ENCODE peak calls at places on chromosomes 1 and 21, in seven cellular contexts. O is T-cell; W is stimulated activated CD8-positive, alpha-beta memory T cell treated with anti-CD3 and anti-CD28 coated beads, Interleukin-15, amount 100 ng/mL, for 1 hour; E is T-helper 2 cell; L is activated naive CD4-positive, alpha-beta T cell treated with anti-CD3 and anti-CD28 coated beads, Interleukin-2, amount 50 U/mL, for 16 hours; Z is neuronal stem cell; F is stimulated activated CD4-positive, alpha-beta T cell treated with anti-CD3 and anti-CD28 coated beads, Interleukin-2, amount 100 ng/mL, for 24 hours. I is an unnamed sample.

GRCh38 chr21:15687208-15687607 is 42.6 kb upstream of the USP25 start:
- DNase-seq in E (no peak), F (no peak), O (no peak), L (no peak), Z (no peak), W (no peak), I (no peak)

GRCh38 chr1:115476616-115477015 is 138.6 kb upstream of the NGF start:
- DNase-seq in W (no peak), O (no peak), F (no peak), Z (no peak), E (no peak), L (no peak), I (no peak)

GRCh38 chr21:35227774-35228173 is 178.7 kb upstream of the RUNX1 start:
- DNase-seq in O (no peak), F (no peak), W (no peak), Z (no peak), E (no peak), L (no peak), I (no peak)

GRCh38 chr1:197868751-197869501 is 33.5 kb upstream of the C1orf53 start:
- DNase-seq in E (no peak), O (no peak), W (no peak), F (peak; percentile 30), L (peak; percentile 21), Z (peak; percentile 17), I (no peak)

GRCh38 chr1:108791790-108792189 is 45.3 kb downstream of the STXBP3 start:
- DNase-seq in F (no peak), L (no peak), E (no peak), O (no peak), Z (no peak), W (no peak), I (no peak)

GRCh38 chr1:78607944-78608343 is 12.3 kb upstream of the IFI44L start:
- DNase-seq in F (no peak), E (no peak), Z (no peak), O (no peak), L (no peak), W (no peak), I (no peak)

GRCh38 chr1:41574842-41575241 is 90.4 kb upstream of the EDN2 start:
- DNase-seq in O (no peak), W (no peak), F (no peak), Z (no peak), L (no peak), E (no peak), I (no peak)

GRCh38 chr1:228281631-228282328 is 73.9 kb downstream of the OBSCN start:
- DNase-seq in O (no peak), W (no peak), E (peak; percentile 7), F (no peak), Z (no peak), L (peak; percentile 8), I (no peak)

GRCh38 chr1:241916196-241916595 is 41.4 kb upstream of the BECN2 start:
- DNase-seq in F (no peak), L (no peak), E (no peak), W (no peak), Z (no peak), O (no peak), I (no peak)

GRCh38 chr1:208081972-208082371 is 162.2 kb downstream of the PLXNA2 start:
- DNase-seq in F (no peak), L (no peak), E (no peak), W (no peak), Z (no peak), O (no peak), I (no peak)

GRCh38 chr1:2226525-2227340 is 1.4 kb upstream of the SKI start:
- DNase-seq in Z (no peak), W (no peak), O (no peak), L (no peak), F (no peak), E (peak; percentile 9), I (peak; percentile 58)

GRCh38 chr1:202010042-202011015 is at the start of gene ELF3:
- DNase-seq in E (no peak), Z (peak; percentile 85), W (no peak), L (no peak), F (no peak), O (no peak), I (peak; percentile 93)

GRCh38 chr1:30133414-30134055 is 589.9 kb downstream of the MATN1 start:
- DNase-seq in Z (no peak), O (no peak), W (no peak), L (no peak), F (no peak), E (no peak), I (no peak)

GRCh38 chr1:167198518-167199133 is 22.1 kb upstream of the POU2F1 start:
- DNase-seq in F (no peak), W (no peak), Z (peak; percentile 38), O (no peak), L (no peak), E (no peak), I (no peak)

GRCh38 chr1:8070381-8070811 is 44.3 kb upstream of the ERRFI1 start:
- DNase-seq in F (no peak), W (no peak), Z (no peak), O (no peak), L (no peak), E (no peak), I (peak; percentile 67)

GRCh38 chr21:44490816-44491215 is 35.5 kb downstream of the LRRC3 start:
- DNase-seq in F (no peak), Z (no peak), E (no peak), W (no peak), O (no peak), L (no peak), I (no peak)

GRCh38 chr1:160834945-160835565 is 27.6 kb downstream of the CD244 start:
- DNase-seq in W (no peak), F (peak; percentile 56), Z (no peak), O (no peak), E (no peak), L (peak; percentile 38), I (no peak)

GRCh38 chr1:202967684-202968281 is 726 bp upstream of the CYB5R1 start:
- DNase-seq in Z (no peak), W (no peak), O (no peak), L (no peak), E (no peak), F (no peak), I (no peak)

GRCh38 chr1:53572061-53572801 is 113.0 kb downstream of the DMRTB1 start:
- DNase-seq in O (no peak), E (no peak), L (no peak), W (no peak), F (no peak), Z (no peak), I (no peak)

GRCh38 chr1:27832762-27833161 is 2.2 kb downstream of the PPP1R8 start:
- DNase-seq in O (no peak), E (no peak), L (no peak), W (no peak), Z (no peak), F (no peak), I (no peak)

GRCh38 chr1:38041941-38042834 is 4.4 kb downstream of the POU3F1 start:
- DNase-seq in L (no peak), F (no peak), O (no peak), W (no peak), Z (no peak), E (no peak), I (no peak)

GRCh38 chr1:18681423-18681835 is 50.8 kb downstream of the PAX7 start:
- DNase-seq in Z (no peak), O (no peak), L (no peak), F (no peak), W (no peak), E (no peak), I (no peak)

GRCh38 chr1:80917826-80918225 is 882.9 kb upstream of the ADGRL2 start:
- DNase-seq in Z (no peak), F (no peak), L (no peak), O (no peak), E (no peak), W (no peak), I (no peak)

GRCh38 chr1:202029171-202029665 is 18.8 kb downstream of the ELF3 start:
- DNase-seq in E (no peak), W (no peak), O (no peak), L (no peak), Z (no peak), F (no peak), I (no peak)

GRCh38 chr1:203534526-203534925 is 40.6 kb downstream of the OPTC start:
- DNase-seq in L (no peak), Z (no peak), W (no peak), O (no peak), F (no peak), E (no peak), I (peak; percentile 59)

GRCh38 chr1:1788646-1789431 is 10.6 kb upstream of the NADK start:
- DNase-seq in Z (no peak), L (no peak), F (no peak), O (no peak), W (no peak), E (no peak), I (no peak)

I was measured in ureter.